ENCODE peak calls at places on chromosomes 1 and 21, in ten cellular contexts. E is prostate gland; P is uterus; X is adrenal gland; G is heart left ventricle; D is mesendoderm; R is pancreas; Z is effector memory CD4-positive, alpha-beta T cell; K is tibial artery; Q is GM23248. A is an unnamed sample.

GRCh38 chr1:9298282-9298681 is 5.6 kb downstream of the SPSB1 start:
- DNase-seq in E (no peak), P (no peak), X (no peak), G (no peak), D (no peak), R (no peak), Z (no peak), K (no peak), Q (no peak), A (no peak)

GRCh38 chr21:15992171-15992570 is 262.4 kb downstream of the USP25 start:
- DNase-seq in E (no peak), P (no peak), X (no peak), G (no peak), D (no peak), R (no peak), Z (no peak), K (no peak), Q (peak), A (no peak)

GRCh38 chr1:188822248-188822647 is 1655.4 kb downstream of the BRINP3 start:
- DNase-seq in E (no peak), P (no peak), X (no peak), G (no peak), D (peak), R (no peak), Z (no peak), K (no peak), Q (no peak), A (no peak)

GRCh38 chr1:243482237-243483022 is 226.6 kb downstream of the SDCCAG8 start:
- DNase-seq in E (no peak), P (peak), X (no peak), G (no peak), D (peak), R (no peak), Z (no peak), K (no peak), Q (peak), A (peak)

GRCh38 chr1:118821801-118822200 is 166.3 kb downstream of the TBX15 start:
- DNase-seq in E (no peak), P (no peak), X (no peak), G (no peak), D (no peak), R (no peak), Z (no peak), K (peak), Q (peak), A (no peak)

GRCh38 chr1:27525296-27526271 is 35.6 kb upstream of the WASF2 start:
- DNase-seq in E (no peak), P (peak), X (peak), G (peak), D (peak), R (no peak), Z (no peak), K (peak), Q (peak), A (peak)

GRCh38 chr1:47725000-47725731 is 272.0 kb downstream of the TRABD2B start:
- DNase-seq in E (no peak), P (no peak), X (no peak), G (no peak), D (peak), R (peak), Z (no peak), K (no peak), Q (peak), A (no peak)

GRCh38 chr1:44016875-44017400 is 14.3 kb downstream of the SLC6A9 start:
- DNase-seq in E (no peak), P (no peak), X (no peak), G (peak), D (no peak), R (peak), Z (no peak), K (no peak), Q (no peak), A (no peak)

GRCh38 chr1:1959840-1960479 is 40.9 kb upstream of the TMEM52 start:
- DNase-seq in E (peak), P (peak), X (peak), G (peak), D (peak), R (peak), Z (peak), K (peak), Q (peak), A (peak)

GRCh38 chr1:118257946-118258345 is 72.9 kb upstream of the SPAG17 start:
- DNase-seq in E (no peak), P (no peak), X (no peak), G (no peak), D (no peak), R (no peak), Z (no peak), K (no peak), Q (peak), A (no peak)

GRCh38 chr1:227416156-227416865 is 98.0 kb upstream of the CDC42BPA start:
- DNase-seq in E (no peak), P (no peak), X (no peak), G (no peak), D (no peak), R (no peak), Z (no peak), K (no peak), Q (peak), A (no peak)

GRCh38 chr1:40783001-40783905 is at the start of gene KCNQ4:
- DNase-seq in E (peak), P (peak), X (peak), G (peak), D (peak), R (peak), Z (no peak), K (peak), Q (peak), A (peak)

GRCh38 chr1:183892351-183892793 is 87.5 kb downstream of the RGL1 start:
- DNase-seq in E (peak), P (no peak), X (no peak), G (no peak), D (no peak), R (no peak), Z (no peak), K (no peak), Q (no peak), A (no peak)

GRCh38 chr1:94953741-94954140 is 26.8 kb upstream of the CNN3 start:
- DNase-seq in E (no peak), P (no peak), X (no peak), G (no peak), D (no peak), R (no peak), Z (no peak), K (no peak), Q (no peak), A (no peak)

GRCh38 chr21:46650476-46651098 is 15.1 kb downstream of the PRMT2 start:
- DNase-seq in E (no peak), P (no peak), X (no peak), G (peak), D (no peak), R (peak), Z (no peak), K (no peak), Q (no peak), A (no peak)

GRCh38 chr1:204074274-204075115 is 1.6 kb downstream of the SOX13 start:
- DNase-seq in E (no peak), P (peak), X (peak), G (peak), D (peak), R (peak), Z (no peak), K (peak), Q (peak), A (peak)

GRCh38 chr1:118012725-118013124 is 83.2 kb downstream of the WDR3 start:
- DNase-seq in E (no peak), P (no peak), X (no peak), G (no peak), D (no peak), R (no peak), Z (no peak), K (no peak), Q (no peak), A (no peak)

GRCh38 chr1:96364576-96364975 is 357.0 kb upstream of the PTBP2 start:
- DNase-seq in E (no peak), P (no peak), X (no peak), G (no peak), D (no peak), R (no peak), Z (no peak), K (no peak), Q (peak), A (no peak)

GRCh38 chr1:215845224-215845902 is 278.3 kb downstream of the KCTD3 start:
- DNase-seq in E (no peak), P (no peak), X (no peak), G (no peak), D (peak), R (no peak), Z (no peak), K (no peak), Q (peak), A (no peak)

GRCh38 chr1:77378723-77379533 is 97.1 kb downstream of the AK5 start:
- DNase-seq in E (no peak), P (no peak), X (no peak), G (no peak), D (peak), R (no peak), Z (no peak), K (no peak), Q (no peak), A (no peak)

GRCh38 chr1:208731976-208732821 is 488.0 kb upstream of the PLXNA2 start:
- DNase-seq in E (no peak), P (no peak), X (no peak), G (no peak), D (peak), R (no peak), Z (no peak), K (no peak), Q (no peak), A (no peak)

DNA sequence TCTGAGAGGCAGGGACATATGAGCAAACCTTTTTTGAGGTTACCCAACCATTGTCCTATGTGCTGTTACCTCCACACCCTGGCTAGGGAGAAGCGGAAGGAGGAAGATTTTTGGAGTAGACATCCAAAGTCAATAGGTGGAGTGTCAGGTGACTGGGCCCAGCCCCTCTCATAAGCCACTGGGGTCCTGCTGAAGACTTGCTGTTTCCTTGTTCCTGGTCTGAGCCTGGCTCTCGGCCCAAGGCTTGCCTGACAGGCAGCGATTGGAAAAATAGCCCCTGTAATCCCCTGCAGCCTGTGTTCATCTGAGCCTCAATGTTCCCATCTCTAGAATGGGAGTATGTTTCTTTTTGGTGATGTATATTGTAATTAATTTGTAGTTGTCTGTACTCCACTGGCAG is 6.9 kb upstream of the PIGR start:
- DNase-seq in E (peak), P (no peak), X (no peak), G (no peak), D (no peak), R (no peak), Z (no peak), K (no peak), Q (no peak), A (no peak)
- H3K27ac ChIP-seq in E (no peak), P (no peak), X (no peak), G (no peak), D (no peak), R (peak), Z (no peak), K (no peak), Q (no peak), A (no peak)

GRCh38 chr1:194295690-194296089 is 1109.3 kb upstream of the B3GALT2 start:
- DNase-seq in E (no peak), P (no peak), X (no peak), G (no peak), D (peak), R (no peak), Z (no peak), K (no peak), Q (peak), A (no peak)
- H3K27ac ChIP-seq in E (no peak), P (no peak), X (no peak), G (no peak), D (no peak), R (no peak), Z (no peak), K (no peak), Q (no peak), A (no peak)

GRCh38 chr21:38297193-38297592 is 40.4 kb downstream of the KCNJ15 start:
- DNase-seq in E (peak), P (no peak), X (no peak), G (no peak), D (no peak), R (no peak), Z (no peak), K (no peak), Q (peak), A (no peak)
- H3K27ac ChIP-seq in E (no peak), P (no peak), X (no peak), G (no peak), D (no peak), R (no peak), Z (no peak), K (peak), Q (peak), A (no peak)

GRCh38 chr1:111484391-111484790 is 10.6 kb downstream of the C1orf162 start:
- DNase-seq in E (no peak), P (no peak), X (no peak), G (no peak), D (no peak), R (no peak), Z (no peak), K (no peak), Q (no peak), A (no peak)

GRCh38 chr1:111476761-111477309 is 3.1 kb downstream of the C1orf162 start:
- DNase-seq in E (no peak), P (no peak), X (no peak), G (no peak), D (no peak), R (no peak), Z (peak), K (no peak), Q (no peak), A (no peak)

GRCh38 chr1:111480682-111481081 is 6.9 kb downstream of the C1orf162 start:
- DNase-seq in E (no peak), P (no peak), X (no peak), G (no peak), D (no peak), R (no peak), Z (no peak), K (no peak), Q (no peak), A (no peak)

GRCh38 chr1:111483166-111483565 is 9.4 kb downstream of the C1orf162 start:
- DNase-seq in E (no peak), P (no peak), X (no peak), G (no peak), D (no peak), R (no peak), Z (no peak), K (no peak), Q (peak), A (no peak)

GRCh38 chr1:111481387-111482221 is 7.8 kb downstream of the C1orf162 start:
- DNase-seq in E (peak), P (peak), X (peak), G (peak), D (peak), R (no peak), Z (no peak), K (peak), Q (peak), A (peak)
- H3K27ac ChIP-seq in E (no peak), P (no peak), X (peak), G (peak), D (no peak), R (no peak), Z (no peak), K (no peak), Q (no peak), A (no peak)

DNA sequence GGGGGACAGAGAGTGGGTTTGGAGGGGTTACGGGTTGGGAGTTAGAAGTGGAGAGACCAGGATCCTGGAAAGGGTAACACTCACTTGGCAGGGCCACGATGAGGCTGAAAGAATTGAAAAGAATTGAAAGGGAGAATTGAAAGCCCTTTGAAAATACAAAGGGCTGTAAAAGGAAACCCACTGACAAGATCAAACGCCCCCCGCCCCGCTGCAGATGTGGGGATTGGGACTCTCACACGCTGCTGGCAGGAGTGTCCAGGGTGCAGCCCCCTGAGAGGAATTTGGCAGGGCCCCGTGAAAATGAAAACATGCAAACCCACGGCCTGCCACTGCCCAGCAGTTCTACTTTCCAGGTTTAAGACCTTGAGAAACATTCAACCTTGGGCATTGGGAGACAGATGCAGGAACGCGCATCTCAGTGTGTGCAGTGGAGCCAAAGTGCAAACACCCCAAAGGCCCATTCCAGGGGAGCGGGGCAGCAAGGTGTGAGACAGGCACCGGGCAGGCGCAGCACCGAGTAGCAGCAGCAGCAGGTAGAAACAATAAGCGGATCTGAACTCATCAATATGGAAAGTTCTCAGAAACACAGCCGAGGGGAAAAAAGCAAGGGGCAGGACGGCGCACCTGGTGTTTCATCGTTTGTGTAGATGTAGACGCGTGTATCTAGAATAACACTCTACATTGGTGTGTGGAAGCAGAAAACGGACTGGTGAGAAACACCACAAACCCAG is 8.3 kb upstream of the TNFRSF1B start:
- DNase-seq in E (no peak), P (no peak), X (no peak), G (no peak), D (no peak), R (no peak), Z (no peak), K (no peak), Q (no peak), A (no peak)
- H3K27ac ChIP-seq in E (no peak), P (no peak), X (no peak), G (no peak), D (no peak), R (no peak), Z (peak), K (no peak), Q (no peak), A (no peak)

GRCh38 chr1:36320767-36321118 is 2.7 kb downstream of the EVA1B start:
- DNase-seq in E (no peak), P (peak), X (no peak), G (no peak), D (no peak), R (peak), Z (no peak), K (no peak), Q (no peak), A (no peak)
- H3K27ac ChIP-seq in E (peak), P (peak), X (peak), G (peak), D (peak), R (no peak), Z (no peak), K (peak), Q (peak), A (peak)

GRCh38 chr1:66352783-66353182 is 181.2 kb upstream of the SGIP1 start:
- DNase-seq in E (no peak), P (no peak), X (no peak), G (no peak), D (no peak), R (no peak), Z (no peak), K (no peak), Q (peak), A (no peak)

GRCh38 chr1:66350001-66350547 is 183.9 kb upstream of the SGIP1 start:
- DNase-seq in E (peak), P (no peak), X (peak), G (peak), D (peak), R (no peak), Z (peak), K (no peak), Q (peak), A (no peak)

GRCh38 chr1:66351474-66351873 is 182.5 kb upstream of the SGIP1 start:
- DNase-seq in E (no peak), P (no peak), X (no peak), G (no peak), D (no peak), R (no peak), Z (no peak), K (no peak), Q (peak), A (no peak)

GRCh38 chr1:66353207-66353606 is 180.7 kb upstream of the SGIP1 start:
- DNase-seq in E (peak), P (no peak), X (no peak), G (no peak), D (peak), R (no peak), Z (no peak), K (no peak), Q (no peak), A (no peak)

DNA sequence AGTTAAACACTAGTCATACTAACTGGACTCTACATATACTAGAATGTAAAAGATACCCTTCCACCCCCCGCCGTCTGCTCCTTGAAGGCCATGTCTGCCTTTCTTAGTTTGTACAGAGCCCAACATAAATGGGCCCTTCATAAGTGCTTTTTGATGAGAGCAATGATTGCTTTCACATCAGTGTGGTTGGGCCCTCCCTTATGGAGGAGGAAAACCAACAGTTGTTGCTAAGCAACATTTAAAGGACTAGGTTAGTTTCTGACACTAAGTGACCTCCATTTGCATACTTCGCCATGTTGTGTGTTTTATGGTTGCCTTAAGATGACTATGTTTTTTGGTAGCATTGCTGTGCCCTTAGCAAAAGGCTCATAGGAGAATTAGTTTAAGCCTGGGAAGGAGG is 182.0 kb upstream of the SGIP1 start:
- DNase-seq in E (no peak), P (no peak), X (no peak), G (no peak), D (peak), R (no peak), Z (peak), K (no peak), Q (peak), A (no peak)
- H3K27ac ChIP-seq in E (peak), P (peak), X (no peak), G (no peak), D (no peak), R (no peak), Z (peak), K (no peak), Q (peak), A (no peak)

GRCh38 chr21:42169758-42170157 is 49.2 kb upstream of the ABCG1 start:
- DNase-seq in E (no peak), P (no peak), X (no peak), G (no peak), D (no peak), R (no peak), Z (no peak), K (no peak), Q (no peak), A (no peak)
- H3K27ac ChIP-seq in E (no peak), P (no peak), X (no peak), G (peak), D (no peak), R (no peak), Z (no peak), K (no peak), Q (no peak), A (no peak)

GRCh38 chr21:42809171-42809570 is 70.2 kb downstream of the WDR4 start:
- DNase-seq in E (no peak), P (no peak), X (no peak), G (no peak), D (no peak), R (no peak), Z (no peak), K (no peak), Q (no peak), A (no peak)
- H3K27ac ChIP-seq in E (no peak), P (no peak), X (no peak), G (no peak), D (no peak), R (no peak), Z (no peak), K (no peak), Q (no peak), A (no peak)